ENCODE peak calls at places on chromosomes 5 and 9, in six cellular contexts. K is NCI-H510A treated with DMSO at 0.1 percent for 48 hours; J is stimulated activated CD8-positive, alpha-beta memory T cell treated with anti-CD3 and anti-CD28 coated beads, Interleukin-2, amount 100 ng/mL, for 1 hour; W is NCI-H1694 treated with DMSO at 0.1 percent for 48 hours; E is HTR-8/SVneo; L is Right ventricle myocardium superior. R is an unnamed sample.

GRCh38 chr5:175656966-175657365 is 905 bp upstream of the HRH2 start:
- DNase-seq in K (no peak), J (no peak), W (no peak), E (no peak), L (no peak), R (no peak)

GRCh38 chr9:137611623-137612609 is 6.4 kb downstream of the ARRDC1 start:
- DNase-seq in K (peak; percentile 70), J (no peak), W (no peak), E (peak; percentile 81), L (no peak), R (no peak)

GRCh38 chr9:112086627-112087026 is 88.5 kb downstream of the SUSD1 start:
- DNase-seq in K (peak; percentile 16), J (no peak), W (peak; percentile 30), E (no peak), L (no peak), R (no peak)

GRCh38 chr9:106487256-106487655 is 375.7 kb upstream of the ZNF462 start:
- DNase-seq in K (peak; percentile 2), J (no peak), W (no peak), E (no peak), L (no peak), R (no peak)

GRCh38 chr9:91037511-91038482 is 236.2 kb downstream of the SYK start:
- DNase-seq in K (no peak), J (no peak), W (no peak), E (peak; percentile 45), L (peak; percentile 58), R (no peak)

GRCh38 chr5:165232629-165233028 is 1727.2 kb downstream of the MAT2B start:
- DNase-seq in K (no peak), J (no peak), W (no peak), E (no peak), L (no peak), R (no peak)

GRCh38 chr9:8489845-8490244 is 690.3 kb upstream of the DMAC1 start:
- DNase-seq in K (peak; percentile 29), J (no peak), W (no peak), E (no peak), L (no peak), R (no peak)

GRCh38 chr9:89734561-89734960 is 129.7 kb downstream of the GADD45G start:
- DNase-seq in K (no peak), J (no peak), W (no peak), E (no peak), L (peak; percentile 74), R (no peak)

GRCh38 chr5:67502951-67503350 is 306.4 kb upstream of the CD180 start:
- DNase-seq in K (no peak), J (no peak), W (no peak), E (no peak), L (no peak), R (no peak)

GRCh38 chr9:125388978-125389377 is 127.4 kb downstream of the GAPVD1 start:
- DNase-seq in K (no peak), J (no peak), W (no peak), E (no peak), L (no peak), R (no peak)

GRCh38 chr9:125343518-125344284 is 82.1 kb downstream of the GAPVD1 start:
- DNase-seq in K (peak; percentile 31), J (no peak), W (no peak), E (no peak), L (no peak), R (no peak)

GRCh38 chr9:69379250-69379982 is 54.4 kb downstream of the ENTREP1 start:
- DNase-seq in K (no peak), J (no peak), W (no peak), E (peak; percentile 53), L (no peak), R (no peak)

GRCh38 chr9:136695955-136696354 is 8.7 kb upstream of the AGPAT2 start:
- DNase-seq in K (peak; percentile 83), J (no peak), W (no peak), E (no peak), L (no peak), R (no peak)

GRCh38 chr9:133763272-133764183 is 25.4 kb upstream of the SARDH start:
- DNase-seq in K (no peak), J (no peak), W (no peak), E (no peak), L (peak; percentile 20), R (no peak)

GRCh38 chr5:80082731-80083114 is 47.6 kb downstream of the THBS4 start:
- DNase-seq in K (peak; percentile 30), J (peak; percentile 18), W (peak; percentile 80), E (peak; percentile 33), L (peak; percentile 83), R (no peak)

GRCh38 chr5:100424787-100425186 is 110.4 kb upstream of the FAM174A start:
- DNase-seq in K (no peak), J (no peak), W (no peak), E (no peak), L (no peak), R (no peak)

GRCh38 chr9:104961238-104961637 is 33.3 kb upstream of the ABCA1 start:
- DNase-seq in K (peak; percentile 63), J (peak; percentile 9), W (no peak), E (peak; percentile 62), L (no peak), R (no peak)

GRCh38 chr5:144510845-144511580 is 340.3 kb downstream of the KCTD16 start:
- DNase-seq in K (no peak), J (no peak), W (no peak), E (no peak), L (no peak), R (no peak)

GRCh38 chr5:143554918-143555477 is 151.5 kb upstream of the NR3C1 start:
- DNase-seq in K (no peak), J (no peak), W (no peak), E (no peak), L (no peak), R (no peak)

GRCh38 chr9:6739218-6739617 is 18.6 kb upstream of the KDM4C start:
- DNase-seq in K (peak; percentile 4), J (no peak), W (peak; percentile 5), E (peak; percentile 25), L (no peak), R (no peak)

GRCh38 chr5:17001418-17001817 is 65.3 kb upstream of the MYO10 start:
- DNase-seq in K (no peak), J (no peak), W (no peak), E (no peak), L (no peak), R (no peak)

GRCh38 chr9:128024761-128025308 is 42.3 kb downstream of the NAIF1 start:
- DNase-seq in K (no peak), J (no peak), W (no peak), E (no peak), L (no peak), R (no peak)

GRCh38 chr9:69120380-69121154 is 53.5 kb upstream of the TJP2 start:
- DNase-seq in K (peak; percentile 94), J (no peak), W (no peak), E (peak; percentile 74), L (no peak), R (no peak)

GRCh38 chr5:125326114-125326513 is 579.7 kb upstream of the ZNF608 start:
- DNase-seq in K (peak; percentile 74), J (no peak), W (no peak), E (peak; percentile 42), L (no peak), R (no peak)

GRCh38 chr9:89996106-89996505 is 391.3 kb downstream of the GADD45G start:
- DNase-seq in K (peak; percentile 31), J (no peak), W (no peak), E (no peak), L (no peak), R (no peak)

GRCh38 chr5:124583469-124584350 is 162.7 kb downstream of the ZNF608 start:
- DNase-seq in K (peak; percentile 55), J (no peak), W (no peak), E (peak; percentile 58), L (no peak), R (no peak)

GRCh38 chr9:86734762-86735161 is 212.5 kb downstream of the GAS1 start:
- DNase-seq in K (no peak), J (no peak), W (no peak), E (no peak), L (no peak), R (no peak)

GRCh38 chr9:101561740-101562139 is 28.1 kb downstream of the RNF20 start:
- DNase-seq in K (no peak), J (no peak), W (no peak), E (no peak), L (no peak), R (no peak)

GRCh38 chr9:4328723-4329122 is 28.9 kb upstream of the GLIS3 start:
- DNase-seq in K (no peak), J (no peak), W (no peak), E (no peak), L (no peak), R (no peak)

GRCh38 chr5:80864706-80865435 is 95.3 kb upstream of the RASGRF2 start:
- DNase-seq in K (no peak), J (no peak), W (no peak), E (no peak), L (no peak), R (no peak)

GRCh38 chr9:73179594-73179993 is 27.9 kb downstream of the ANXA1 start:
- DNase-seq in K (no peak), J (no peak), W (no peak), E (no peak), L (no peak), R (no peak)

GRCh38 chr5:159951834-159952233 is 35.6 kb downstream of the ADRA1B start:
- DNase-seq in K (no peak), J (no peak), W (no peak), E (no peak), L (no peak), R (no peak)

GRCh38 chr9:9881692-9882091 is 731.1 kb downstream of the PTPRD start:
- DNase-seq in K (no peak), J (no peak), W (no peak), E (no peak), L (no peak), R (no peak)

GRCh38 chr5:84382363-84383295 is 2.1 kb downstream of the EDIL3 start:
- DNase-seq in K (peak; percentile 71), J (no peak), W (peak; percentile 72), E (no peak), L (peak; percentile 48), R (no peak)

GRCh38 chr9:129972816-129973215 is 70.2 kb downstream of the FNBP1 start:
- DNase-seq in K (no peak), J (no peak), W (peak; percentile 8), E (no peak), L (no peak), R (no peak)